ENCODE peak calls at places on chromosomes 16 and 17, in seven cellular contexts. N is PC-9, A is ascending aorta, W is adrenal gland, H is lower lobe of right lung, B is A549, V is suprapubic skin. Z is an unnamed sample.

GRCh38 chr17:58630883-58631522 is 60.8 kb downstream of the TEX14 start:
- DNase-seq in H (peak; percentile 43), B (no peak), N (no peak), V (no peak), A (no peak), W (peak; percentile 86), Z (no peak)

GRCh38 chr17:80501739-80502577 is 25.6 kb upstream of the NPTX1 start:
- DNase-seq in W (no peak), H (no peak), V (peak; percentile 34), B (peak; percentile 57), N (no peak), A (no peak), Z (no peak)

GRCh38 chr16:69274699-69275235 is 36.4 kb upstream of the VPS4A start:
- DNase-seq in V (no peak), A (no peak), B (no peak), N (no peak), H (no peak), W (no peak), Z (no peak)

GRCh38 chr17:48551601-48552452 is 6.9 kb upstream of the HOXB2 start:
- DNase-seq in V (no peak), N (no peak), W (no peak), A (no peak), B (no peak), H (no peak), Z (no peak)

GRCh38 chr16:53057658-53058057 is 2.9 kb downstream of the CHD9 start:
- DNase-seq in B (no peak), H (no peak), A (no peak), W (no peak), V (no peak), N (no peak), Z (no peak)

GRCh38 chr16:67399218-67399733 is 6.0 kb upstream of the TPPP3 start:
- DNase-seq in H (peak; percentile 73), V (peak; percentile 72), A (no peak), W (no peak), B (peak; percentile 52), N (no peak), Z (no peak)

GRCh38 chr17:3766783-3767182 is 34.2 kb downstream of the ITGAE start:
- DNase-seq in B (no peak), H (no peak), N (no peak), A (no peak), W (no peak), V (no peak), Z (no peak)

GRCh38 chr16:67767953-67768352 is 38.4 kb downstream of the RANBP10 start:
- DNase-seq in B (no peak), V (no peak), H (no peak), N (no peak), A (no peak), W (no peak), Z (no peak)

GRCh38 chr16:57614546-57615343 is 13.7 kb upstream of the ADGRG1 start:
- DNase-seq in H (no peak), V (peak; percentile 48), W (no peak), B (no peak), N (no peak), A (peak; percentile 25), Z (no peak)

GRCh38 chr16:74991593-74992403 is 6.9 kb upstream of the WDR59 start:
- DNase-seq in H (no peak), A (no peak), W (peak; percentile 61), N (no peak), B (no peak), V (no peak), Z (no peak)

GRCh38 chr16:12669908-12670307 is 133.8 kb downstream of the CPPED1 start:
- DNase-seq in W (no peak), N (no peak), H (no peak), V (no peak), B (no peak), A (no peak), Z (no peak)

GRCh38 chr17:41965694-41966375 is 760 bp upstream of the CNP start:
- DNase-seq in A (peak; percentile 75), V (peak; percentile 82), W (peak; percentile 87), N (peak; percentile 95), H (peak; percentile 82), B (peak; percentile 74), Z (no peak)

GRCh38 chr17:66459811-66460270 is 157.4 kb downstream of the PRKCA start:
- DNase-seq in B (peak; percentile 94), V (no peak), N (peak; percentile 94), A (peak; percentile 67), H (no peak), W (peak; percentile 92), Z (no peak)

GRCh38 chr16:69508033-69508432 is 57.7 kb upstream of the NFAT5 start:
- DNase-seq in H (no peak), W (no peak), A (no peak), V (no peak), B (no peak), N (no peak), Z (no peak)

DNA sequence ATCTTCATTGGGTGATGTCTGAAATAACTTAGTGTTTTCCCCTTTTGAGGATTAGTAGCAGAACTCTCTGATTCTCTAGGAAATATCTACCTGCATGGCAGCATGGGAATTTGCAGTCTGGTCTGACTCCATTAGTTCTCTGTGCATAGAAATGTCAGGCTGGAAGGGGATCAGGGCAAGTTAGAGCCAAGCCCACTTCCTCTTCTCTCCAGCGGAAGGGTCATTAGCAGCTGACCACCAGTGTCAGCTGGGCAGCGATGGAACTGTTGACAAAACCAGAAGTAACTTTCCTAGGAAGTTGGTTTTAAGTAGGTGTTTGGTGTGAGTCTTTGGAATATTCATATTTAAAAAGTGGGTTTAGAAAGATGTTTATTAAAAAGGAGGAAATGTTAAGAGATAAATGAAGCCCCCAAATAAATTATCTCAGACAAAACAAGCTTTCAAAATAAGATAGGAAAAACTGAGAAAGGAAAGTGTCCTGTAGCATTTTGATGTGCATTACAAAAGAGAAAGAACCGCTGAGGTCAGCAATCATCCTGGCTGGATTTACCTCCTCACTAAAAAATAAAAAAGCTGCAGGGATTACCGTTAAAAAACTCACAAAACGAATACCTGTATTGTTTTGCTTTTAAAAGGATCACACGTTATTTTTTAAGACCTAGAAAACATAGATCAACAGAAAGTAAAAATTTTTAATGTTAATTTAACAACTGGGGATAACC is 32.4 kb upstream of the MMD start:
- DNase-seq in W (no peak), V (no peak), A (no peak), N (no peak), B (no peak), H (no peak), Z (no peak)
- H3K4me1 ChIP-seq in W (peaks cover 3% of the 10 kb centered on the region), V (peaks cover 7% of the 10 kb centered on the region), A (no peaks in the 10 kb centered on the region), N (peaks cover 72% of the 10 kb centered on the region), B (peaks cover 85% of the 10 kb centered on the region), H (peaks cover 23% of the 10 kb centered on the region), Z (peaks cover 6% of the 10 kb centered on the region)

DNA sequence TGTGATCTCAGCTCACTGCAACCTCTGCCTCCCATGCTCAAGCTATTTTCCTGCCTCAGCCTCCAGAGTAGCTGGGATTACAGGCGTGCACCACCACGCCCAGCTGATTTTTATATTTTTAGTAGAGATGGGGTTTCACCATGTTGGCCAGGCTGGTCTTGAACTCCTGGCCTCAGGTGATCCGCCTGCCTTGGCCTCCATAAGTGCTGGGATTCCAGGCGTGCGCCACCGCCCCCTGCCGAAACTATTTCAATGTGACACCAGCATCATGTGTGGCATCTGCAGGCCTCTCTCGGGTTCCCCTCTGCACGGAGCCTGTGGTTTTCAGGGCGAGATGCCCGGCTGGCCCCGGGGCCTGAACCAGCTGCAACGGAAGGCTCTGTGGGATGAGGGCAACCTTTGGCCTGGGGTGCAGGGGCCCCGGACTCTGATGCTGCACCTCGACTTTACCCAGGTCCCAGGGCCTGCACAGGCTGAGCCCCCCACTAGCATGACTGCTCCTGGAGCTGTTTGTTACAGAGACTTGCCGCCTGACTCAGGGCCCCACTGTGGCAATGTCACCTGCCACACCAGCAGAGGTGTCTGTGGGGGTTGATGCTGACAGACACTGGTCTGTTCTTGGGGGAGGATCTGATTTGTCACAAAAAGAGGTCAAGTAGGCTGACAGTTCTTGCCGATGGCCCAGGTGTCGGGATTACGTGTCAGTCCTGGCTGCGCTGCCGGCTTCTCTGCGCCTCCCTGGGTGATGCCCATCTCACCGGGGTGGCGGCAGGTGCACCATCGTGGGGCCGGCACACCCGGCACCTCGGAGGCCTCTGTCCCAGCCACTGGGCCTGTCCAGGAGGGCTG is 8.6 kb upstream of the TEX19 start:
- DNase-seq in H (no peak), B (no peak), N (no peak), W (no peak), A (no peak), V (no peak), Z (no peak)
- TF ChIP-seq CTCF in H (no peak), B (peak; percentile 30), N (peak; percentile 21), W (no peak), A (no peak), V (no peak), Z (peak; percentile 19)

GRCh38 chr17:82884341-82884871 is 44.6 kb upstream of the ZNF750 start:
- DNase-seq in H (no peak), V (no peak), A (no peak), W (no peak), B (no peak), N (no peak), Z (no peak)
- H3K4me1 ChIP-seq in H (peaks cover 69% of the 10 kb centered on the region), V (peaks cover 64% of the 10 kb centered on the region), A (no peaks in the 10 kb centered on the region), W (peaks cover 12% of the 10 kb centered on the region), B (no peaks in the 10 kb centered on the region), N (peaks cover 42% of the 10 kb centered on the region), Z (peaks cover 34% of the 10 kb centered on the region)

DNA sequence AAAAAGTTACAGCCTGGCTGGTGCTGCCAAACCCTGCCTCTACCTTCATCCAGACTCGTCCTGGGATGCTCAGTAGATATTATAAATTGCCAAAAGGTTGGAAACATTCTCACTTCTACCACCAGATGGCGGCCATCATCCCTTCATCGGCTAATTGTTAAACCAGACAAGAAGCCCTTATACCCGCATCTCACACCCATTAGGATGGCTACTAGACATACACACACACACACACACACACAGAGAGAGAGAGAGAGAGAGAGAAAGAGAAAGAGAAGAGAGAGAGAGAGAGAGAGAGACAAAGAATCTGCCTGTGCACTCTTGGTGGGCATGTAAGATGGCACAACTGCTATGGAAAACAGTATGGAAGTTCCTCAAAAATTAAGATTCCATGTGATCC is 15.0 kb upstream of the SCIMP start:
- DNase-seq in W (peak; percentile 88), B (peak; percentile 83), H (no peak), N (peak; percentile 59), V (no peak), A (peak; percentile 78), Z (no peak)
- TF ChIP-seq CTCF in W (peak; percentile 69), B (peak; percentile 81), H (peak; percentile 55), N (peak; percentile 84), V (peak; percentile 58), A (peak; percentile 52), Z (peak; percentile 58)

GRCh38 chr17:40326832-40327199 is 17.8 kb downstream of the RARA start:
- DNase-seq in N (peak; percentile 19), W (no peak), V (no peak), H (peak; percentile 32), A (no peak), B (no peak), Z (no peak)
- H3K4me1 ChIP-seq in N (peaks cover 36% of the 10 kb centered on the region), W (peaks cover 88% of the 10 kb centered on the region), V (peaks cover 100% of the 10 kb centered on the region), H (peaks cover 99% of the 10 kb centered on the region), A (peaks cover 87% of the 10 kb centered on the region), B (peaks cover 93% of the 10 kb centered on the region), Z (peaks cover 95% of the 10 kb centered on the region)

DNA sequence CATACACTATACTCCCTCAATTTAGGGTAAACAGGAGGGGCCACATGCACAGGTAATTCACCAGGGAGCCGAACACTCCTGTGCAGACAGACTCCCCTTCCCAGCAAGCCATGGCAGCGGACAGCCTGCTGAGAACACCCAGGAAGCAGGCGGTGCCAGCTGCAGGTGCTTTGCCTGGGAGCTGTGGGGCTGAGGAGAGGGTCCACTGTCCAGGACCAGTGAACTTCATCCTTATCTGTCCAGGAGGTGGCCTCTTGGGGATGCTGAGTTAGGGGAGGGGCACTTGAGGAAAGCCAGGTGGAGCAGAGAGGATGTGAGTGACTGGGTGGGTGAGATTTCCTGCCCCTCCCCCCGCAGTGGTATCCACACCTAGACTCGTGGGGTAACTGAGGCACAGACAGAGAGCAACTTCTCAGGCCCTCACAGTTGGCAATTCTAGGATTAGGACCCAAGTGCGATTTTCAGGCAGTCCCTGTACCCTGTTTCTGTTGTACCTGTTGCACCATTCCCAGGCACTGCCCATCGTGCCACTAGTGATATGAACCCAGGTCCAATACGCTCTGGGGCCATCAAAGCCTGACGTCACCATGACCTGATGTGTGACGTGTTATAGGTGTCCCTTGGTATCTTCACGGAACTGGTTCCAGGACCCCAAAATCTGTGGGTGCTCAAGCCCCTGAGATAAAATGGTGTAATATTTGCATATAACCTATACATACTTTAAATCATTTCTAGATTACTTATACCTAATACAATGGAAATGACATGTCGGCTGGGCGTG is 1.2 kb downstream of the GRN start:
- DNase-seq in W (no peak), H (no peak), A (no peak), N (no peak), V (no peak), B (no peak), Z (no peak)
- TF ChIP-seq CTCF in W (no peak), H (no peak), A (no peak), N (peak; percentile 19), V (no peak), B (no peak), Z (no peak)